ENCODE peak calls at places on chromosomes 7 and 10, in nine cellular contexts. R is lower lobe of right lung; A is pancreas; Z is adrenal gland; Y is testis; H is mammary epithelial cell; I is A673; L is CD8-positive, alpha-beta T cell; C is psoas muscle. D is an unnamed sample.

GRCh38 chr7:116249969-116250553 is 39.7 kb downstream of the TES start:
- DNase-seq in R (no peak), A (no peak), Z (no peak), Y (no peak), H (peak), I (peak), L (no peak), C (no peak), D (no peak)

GRCh38 chr7:93551063-93551895 is 23.2 kb downstream of the CALCR start:
- DNase-seq in R (no peak), A (no peak), Z (peak), Y (peak), H (peak), I (peak), L (no peak), C (no peak), D (no peak)

GRCh38 chr10:133306941-133307379 is 1.7 kb downstream of the TUBGCP2 start:
- DNase-seq in R (no peak), A (peak), Z (no peak), Y (no peak), H (no peak), I (no peak), L (no peak), C (no peak), D (no peak)

GRCh38 chr10:71070741-71071140 is 141.6 kb upstream of the UNC5B start:
- DNase-seq in R (no peak), A (no peak), Z (no peak), Y (no peak), H (no peak), I (no peak), L (no peak), C (no peak), D (no peak)

GRCh38 chr10:108791030-108791429 is 1132.3 kb downstream of the XPNPEP1 start:
- DNase-seq in R (no peak), A (no peak), Z (no peak), Y (no peak), H (no peak), I (no peak), L (no peak), C (no peak), D (no peak)

GRCh38 chr7:38524786-38525185 is 106.4 kb downstream of the AMPH start:
- DNase-seq in R (no peak), A (no peak), Z (no peak), Y (no peak), H (peak), I (no peak), L (no peak), C (no peak), D (no peak)

GRCh38 chr10:36581237-36581636 is 544.2 kb upstream of the ANKRD30A start:
- DNase-seq in R (no peak), A (no peak), Z (no peak), Y (no peak), H (no peak), I (no peak), L (no peak), C (no peak), D (no peak)

GRCh38 chr7:95545007-95545615 is 51.2 kb downstream of the PDK4 start:
- DNase-seq in R (no peak), A (no peak), Z (peak), Y (peak), H (peak), I (peak), L (no peak), C (no peak), D (peak)

GRCh38 chr7:27176343-27176731 is 2.2 kb upstream of the HOXA10 start:
- DNase-seq in R (peak), A (no peak), Z (no peak), Y (no peak), H (no peak), I (no peak), L (no peak), C (no peak), D (peak)

GRCh38 chr10:110042181-110042580 is 34.4 kb downstream of the ADD3 start:
- DNase-seq in R (no peak), A (no peak), Z (no peak), Y (no peak), H (peak), I (no peak), L (no peak), C (no peak), D (no peak)

GRCh38 chr7:158576050-158576762 is 11.4 kb downstream of the PTPRN2 start:
- DNase-seq in R (no peak), A (no peak), Z (no peak), Y (no peak), H (no peak), I (no peak), L (no peak), C (no peak), D (no peak)

DNA sequence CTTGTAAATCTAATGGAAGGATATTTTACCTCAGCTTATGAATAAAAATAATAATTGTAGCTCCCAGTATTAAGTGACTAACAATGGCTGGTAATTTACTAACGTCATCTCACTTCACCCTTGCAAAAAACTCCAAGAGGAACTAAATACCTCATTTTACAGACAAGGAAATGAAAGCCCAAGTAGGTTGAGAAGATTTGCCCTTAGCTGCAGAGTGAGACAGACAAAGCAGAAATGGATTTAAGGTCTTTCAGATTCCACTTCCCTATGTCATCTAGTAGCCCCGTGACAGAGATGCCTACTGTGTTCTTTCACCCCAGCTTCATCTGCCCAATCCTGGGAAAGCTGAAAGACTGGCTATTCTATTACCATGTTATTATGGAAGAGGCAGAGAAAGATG is 96.6 kb upstream of the PDLIM1 start:
- DNase-seq in R (no peak), A (no peak), Z (no peak), Y (no peak), H (no peak), I (no peak), L (no peak), C (no peak), D (no peak)
- H3K27ac ChIP-seq in R (peak), A (peak), Z (no peak), Y (no peak), H (no peak), I (no peak), L (no peak), C (no peak), D (peak)

GRCh38 chr10:103188853-103189252 is 4.2 kb downstream of the NT5C2 start:
- DNase-seq in R (no peak), A (no peak), Z (no peak), Y (no peak), H (no peak), I (peak), L (no peak), C (no peak), D (no peak)
- H3K4me3 ChIP-seq in R (no peak), A (no peak), Z (no peak), Y (no peak), H (no peak), I (peak), L (no peak), C (peak), D (peak)

GRCh38 chr10:112961609-112962008 is 11.6 kb downstream of the TCF7L2 start:
- DNase-seq in R (no peak), A (no peak), Z (no peak), Y (no peak), H (no peak), I (no peak), L (no peak), C (no peak), D (no peak)

GRCh38 chr10:112964482-112964881 is 14.4 kb downstream of the TCF7L2 start:
- DNase-seq in R (no peak), A (no peak), Z (no peak), Y (no peak), H (no peak), I (no peak), L (no peak), C (no peak), D (no peak)

GRCh38 chr10:112966191-112966855 is 16.3 kb downstream of the TCF7L2 start:
- DNase-seq in R (no peak), A (no peak), Z (no peak), Y (no peak), H (no peak), I (no peak), L (no peak), C (no peak), D (no peak)

GRCh38 chr10:112962343-112962742 is 12.3 kb downstream of the TCF7L2 start:
- DNase-seq in R (no peak), A (no peak), Z (no peak), Y (no peak), H (no peak), I (no peak), L (no peak), C (no peak), D (no peak)

GRCh38 chr10:112963835-112964234 is 13.8 kb downstream of the TCF7L2 start:
- DNase-seq in R (no peak), A (no peak), Z (no peak), Y (no peak), H (no peak), I (no peak), L (no peak), C (no peak), D (no peak)
- H3K27ac ChIP-seq in R (no peak), A (no peak), Z (no peak), Y (no peak), H (no peak), I (no peak), L (no peak), C (no peak), D (peak)

GRCh38 chr10:119211176-119211575 is 3.8 kb downstream of the GRK5 start:
- DNase-seq in R (no peak), A (no peak), Z (no peak), Y (no peak), H (no peak), I (no peak), L (no peak), C (no peak), D (no peak)

GRCh38 chr10:119210633-119211032 is 3.3 kb downstream of the GRK5 start:
- DNase-seq in R (no peak), A (no peak), Z (no peak), Y (no peak), H (no peak), I (no peak), L (no peak), C (no peak), D (no peak)

GRCh38 chr10:119209050-119209735 is 1.8 kb downstream of the GRK5 start:
- DNase-seq in R (peak), A (no peak), Z (peak), Y (peak), H (no peak), I (peak), L (peak), C (peak), D (peak)

GRCh38 chr10:119209736-119210355 is 2.5 kb downstream of the GRK5 start:
- DNase-seq in R (no peak), A (no peak), Z (no peak), Y (no peak), H (no peak), I (no peak), L (no peak), C (no peak), D (no peak)

DNA sequence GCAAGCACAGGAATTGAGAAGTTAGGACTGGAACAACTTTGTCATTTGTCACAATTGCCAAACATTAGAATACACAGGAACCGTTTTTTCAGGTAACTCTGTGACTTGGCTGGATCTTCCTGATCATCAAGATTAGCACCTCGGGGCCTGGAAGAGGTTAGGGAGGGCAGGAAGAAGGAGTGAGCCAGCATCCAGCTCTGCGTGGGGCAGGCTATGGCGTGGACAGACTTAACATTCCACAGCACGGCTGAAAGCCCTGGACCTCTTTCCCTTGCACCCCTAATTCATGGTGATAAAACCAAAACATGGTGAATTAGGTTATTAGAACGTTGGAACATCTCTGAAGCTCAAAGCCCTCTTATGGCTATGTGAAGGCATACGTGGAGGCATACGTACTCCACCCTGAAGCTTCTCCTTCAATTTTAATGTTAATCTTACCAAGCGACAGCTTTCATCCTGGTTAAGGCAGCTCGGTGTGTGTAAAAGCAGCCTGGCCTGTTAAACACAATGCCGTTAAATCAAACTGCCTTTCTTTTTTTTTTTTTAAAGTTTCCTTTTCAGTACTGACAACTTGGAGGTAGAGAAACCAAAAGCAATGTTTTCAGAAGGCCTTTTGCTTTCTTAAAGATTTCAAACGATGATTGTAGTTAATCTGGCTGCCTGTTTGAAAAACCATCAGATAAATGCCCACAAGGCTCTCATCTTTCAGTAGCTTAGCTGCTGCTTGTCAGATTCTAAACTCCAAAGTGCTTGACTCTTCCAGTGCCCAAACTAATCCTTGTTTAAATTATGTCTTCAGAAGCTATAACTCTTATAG is 4.5 kb downstream of the GRK5 start:
- DNase-seq in R (no peak), A (no peak), Z (no peak), Y (no peak), H (no peak), I (no peak), L (no peak), C (no peak), D (peak)
- H3K4me3 ChIP-seq in R (peak), A (no peak), Z (no peak), Y (no peak), H (no peak), I (peak), L (peak), C (peak), D (peak)

DNA sequence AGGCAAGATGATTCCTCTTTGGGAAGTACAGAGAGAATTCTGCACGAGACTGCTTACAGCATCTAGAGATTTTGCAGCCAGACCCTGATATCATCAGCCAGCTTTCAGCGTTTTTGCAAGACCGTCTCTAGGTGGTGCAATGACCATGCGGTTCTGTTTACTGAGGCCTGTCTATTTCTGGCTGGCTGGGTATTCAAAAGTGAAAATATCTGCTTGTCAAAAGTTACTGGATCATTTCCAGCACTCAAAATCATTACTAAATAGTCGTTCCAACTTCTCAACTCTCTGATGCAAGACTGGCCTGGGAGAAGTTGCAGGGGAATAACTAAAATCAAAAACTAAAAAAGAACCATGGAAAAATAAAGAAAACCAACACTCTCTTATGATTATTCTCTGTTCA is 240.1 kb downstream of the ELMO1 start:
- DNase-seq in R (no peak), A (no peak), Z (peak), Y (peak), H (peak), I (peak), L (no peak), C (peak), D (peak)
- H3K27ac ChIP-seq in R (peak), A (no peak), Z (no peak), Y (no peak), H (no peak), I (no peak), L (no peak), C (no peak), D (peak)

D was measured in tibial artery.